ENCODE peak calls at places on chromosome 18, in six cellular contexts. One of them, this sample, is unnamed.

GRCh38 chr18:78818495-78818894 is 161.1 kb upstream of the SALL3 start:
- DNase-seq in sigmoid colon: no peak
- DNase-seq in K562: no peak
- DNase-seq in endothelial cell of umbilical vein: no peak
- DNase-seq in stomach: no peak
- DNase-seq in breast epithelium: no peak
- DNase-seq in this sample: no peak

GRCh38 chr18:6294119-6294784 is 120.5 kb downstream of the L3MBTL4 start:
- DNase-seq in stomach: no peak
- DNase-seq in breast epithelium: no peak
- DNase-seq in sigmoid colon: no peak
- DNase-seq in endothelial cell of umbilical vein: no peak
- DNase-seq in K562: no peak
- DNase-seq in this sample: no peak

GRCh38 chr18:10140461-10140911 is 226.7 kb downstream of the VAPA start:
- DNase-seq in K562: no peak
- DNase-seq in stomach: no peak
- DNase-seq in endothelial cell of umbilical vein: no peak
- DNase-seq in breast epithelium: no peak
- DNase-seq in sigmoid colon: no peak
- DNase-seq in this sample: peak; percentile 74

GRCh38 chr18:47143899-47144485 is 6.3 kb downstream of the HDHD2 start:
- DNase-seq in sigmoid colon: no peak
- DNase-seq in stomach: no peak
- DNase-seq in K562: peak; percentile 51
- DNase-seq in endothelial cell of umbilical vein: no peak
- DNase-seq in breast epithelium: no peak
- DNase-seq in this sample: no peak

GRCh38 chr18:5073026-5073944 is 123.8 kb downstream of the AKAIN1 start:
- DNase-seq in endothelial cell of umbilical vein: peak; percentile 49
- DNase-seq in breast epithelium: no peak
- DNase-seq in sigmoid colon: no peak
- DNase-seq in K562: peak; percentile 52
- DNase-seq in stomach: no peak
- DNase-seq in this sample: no peak

GRCh38 chr18:41850781-41851180 is 104.3 kb upstream of the PIK3C3 start:
- DNase-seq in sigmoid colon: no peak
- DNase-seq in K562: no peak
- DNase-seq in breast epithelium: no peak
- DNase-seq in endothelial cell of umbilical vein: no peak
- DNase-seq in stomach: no peak
- DNase-seq in this sample: no peak

GRCh38 chr18:30927042-30927441 is 115.5 kb downstream of the DSC3 start:
- DNase-seq in sigmoid colon: no peak
- DNase-seq in stomach: no peak
- DNase-seq in endothelial cell of umbilical vein: no peak
- DNase-seq in breast epithelium: no peak
- DNase-seq in K562: no peak
- DNase-seq in this sample: no peak

GRCh38 chr18:37378616-37379015 is 187.0 kb downstream of the CELF4 start:
- DNase-seq in breast epithelium: no peak
- DNase-seq in sigmoid colon: no peak
- DNase-seq in K562: no peak
- DNase-seq in endothelial cell of umbilical vein: no peak
- DNase-seq in stomach: no peak
- DNase-seq in this sample: no peak

GRCh38 chr18:51137051-51137729 is 60.3 kb downstream of the MEX3C start:
- DNase-seq in stomach: no peak
- DNase-seq in sigmoid colon: no peak
- DNase-seq in breast epithelium: no peak
- DNase-seq in K562: no peak
- DNase-seq in endothelial cell of umbilical vein: no peak
- DNase-seq in this sample: no peak

GRCh38 chr18:59556265-59556664 is 141.0 kb downstream of the CCBE1 start:
- DNase-seq in breast epithelium: no peak
- DNase-seq in endothelial cell of umbilical vein: no peak
- DNase-seq in sigmoid colon: no peak
- DNase-seq in stomach: no peak
- DNase-seq in K562: no peak
- DNase-seq in this sample: no peak

GRCh38 chr18:50559750-50560680 is at the start of gene MAPK4:
- DNase-seq in stomach: peak; percentile 67
- DNase-seq in K562: peak; percentile 34
- DNase-seq in sigmoid colon: peak; percentile 71
- DNase-seq in breast epithelium: no peak
- DNase-seq in endothelial cell of umbilical vein: no peak
- DNase-seq in this sample: no peak

GRCh38 chr18:52402814-52403213 is 62.8 kb downstream of the DCC start:
- DNase-seq in endothelial cell of umbilical vein: no peak
- DNase-seq in sigmoid colon: no peak
- DNase-seq in breast epithelium: no peak
- DNase-seq in K562: no peak
- DNase-seq in stomach: no peak
- DNase-seq in this sample: no peak

GRCh38 chr18:51321696-51322095 is 124.2 kb upstream of the MEX3C start:
- DNase-seq in breast epithelium: peak; percentile 81
- DNase-seq in sigmoid colon: no peak
- DNase-seq in endothelial cell of umbilical vein: no peak
- DNase-seq in stomach: no peak
- DNase-seq in K562: no peak
- DNase-seq in this sample: no peak

GRCh38 chr18:60292186-60292585 is 80.4 kb downstream of the MC4R start:
- DNase-seq in breast epithelium: no peak
- DNase-seq in K562: no peak
- DNase-seq in stomach: no peak
- DNase-seq in endothelial cell of umbilical vein: no peak
- DNase-seq in sigmoid colon: no peak
- DNase-seq in this sample: no peak

GRCh38 chr18:39871976-39872375 is 2083.1 kb upstream of the PIK3C3 start:
- DNase-seq in stomach: no peak
- DNase-seq in endothelial cell of umbilical vein: no peak
- DNase-seq in sigmoid colon: no peak
- DNase-seq in K562: no peak
- DNase-seq in breast epithelium: no peak
- DNase-seq in this sample: no peak

GRCh38 chr18:11177382-11177781 is 28.0 kb upstream of the PIEZO2 start:
- DNase-seq in sigmoid colon: no peak
- DNase-seq in endothelial cell of umbilical vein: no peak
- DNase-seq in breast epithelium: no peak
- DNase-seq in K562: no peak
- DNase-seq in stomach: no peak
- DNase-seq in this sample: no peak

GRCh38 chr18:32081881-32082280 is 9.8 kb upstream of the RNF138 start:
- DNase-seq in breast epithelium: no peak
- DNase-seq in stomach: no peak
- DNase-seq in endothelial cell of umbilical vein: peak; percentile 15
- DNase-seq in K562: no peak
- DNase-seq in sigmoid colon: no peak
- DNase-seq in this sample: no peak

GRCh38 chr18:13483316-13484270 is 242.8 kb downstream of the FAM210A start:
- DNase-seq in sigmoid colon: no peak
- DNase-seq in stomach: no peak
- DNase-seq in breast epithelium: no peak
- DNase-seq in K562: no peak
- DNase-seq in endothelial cell of umbilical vein: no peak
- DNase-seq in this sample: no peak

GRCh38 chr18:25764777-25765176 is 325.6 kb downstream of the SS18 start:
- DNase-seq in endothelial cell of umbilical vein: no peak
- DNase-seq in K562: no peak
- DNase-seq in breast epithelium: no peak
- DNase-seq in stomach: no peak
- DNase-seq in sigmoid colon: no peak
- DNase-seq in this sample: no peak

GRCh38 chr18:39037925-39038324 is 1472.3 kb upstream of the CELF4 start:
- DNase-seq in endothelial cell of umbilical vein: no peak
- DNase-seq in K562: no peak
- DNase-seq in stomach: no peak
- DNase-seq in breast epithelium: no peak
- DNase-seq in sigmoid colon: no peak
- DNase-seq in this sample: no peak

GRCh38 chr18:29644276-29644675 is 1398.3 kb downstream of the DSC3 start:
- DNase-seq in endothelial cell of umbilical vein: no peak
- DNase-seq in K562: no peak
- DNase-seq in stomach: no peak
- DNase-seq in breast epithelium: no peak
- DNase-seq in sigmoid colon: no peak
- DNase-seq in this sample: no peak

GRCh38 chr18:830315-830901 is 18.4 kb upstream of the YES1 start:
- DNase-seq in K562: peak; percentile 84
- DNase-seq in stomach: no peak
- DNase-seq in breast epithelium: no peak
- DNase-seq in endothelial cell of umbilical vein: peak; percentile 96
- DNase-seq in sigmoid colon: no peak
- DNase-seq in this sample: no peak

GRCh38 chr18:40813116-40813515 is 1141.9 kb upstream of the PIK3C3 start:
- DNase-seq in stomach: no peak
- DNase-seq in sigmoid colon: no peak
- DNase-seq in K562: no peak
- DNase-seq in endothelial cell of umbilical vein: no peak
- DNase-seq in breast epithelium: no peak
- DNase-seq in this sample: no peak

GRCh38 chr18:30992231-30992630 is 50.3 kb downstream of the DSC3 start:
- DNase-seq in sigmoid colon: no peak
- DNase-seq in breast epithelium: no peak
- DNase-seq in endothelial cell of umbilical vein: no peak
- DNase-seq in stomach: no peak
- DNase-seq in K562: no peak
- DNase-seq in this sample: no peak

GRCh38 chr18:21815101-21815500 is 74.5 kb downstream of the MIB1 start:
- DNase-seq in stomach: no peak
- DNase-seq in breast epithelium: no peak
- DNase-seq in K562: no peak
- DNase-seq in endothelial cell of umbilical vein: no peak
- DNase-seq in sigmoid colon: no peak
- DNase-seq in this sample: no peak
- TF ChIP-seq POLR2AphosphoS5 in stomach: no peak
- TF ChIP-seq POLR2AphosphoS5 in breast epithelium: no peak
- TF ChIP-seq POLR2AphosphoS5 in K562: no peak
- TF ChIP-seq POLR2AphosphoS5 in endothelial cell of umbilical vein: no peak
- TF ChIP-seq POLR2AphosphoS5 in sigmoid colon: no peak
- TF ChIP-seq POLR2AphosphoS5 in this sample: no peak

GRCh38 chr18:48541747-48542108 is 2.9 kb downstream of the CTIF start:
- DNase-seq in sigmoid colon: no peak
- DNase-seq in breast epithelium: no peak
- DNase-seq in endothelial cell of umbilical vein: no peak
- DNase-seq in K562: no peak
- DNase-seq in stomach: no peak
- DNase-seq in this sample: no peak
- H3K4me1 ChIP-seq in sigmoid colon: peaks cover 60% of the 10 kb centered on the region
- H3K4me1 ChIP-seq in breast epithelium: peaks cover 2% of the 10 kb centered on the region
- H3K4me1 ChIP-seq in endothelial cell of umbilical vein: peaks cover 36% of the 10 kb centered on the region
- H3K4me1 ChIP-seq in K562: peaks cover 51% of the 10 kb centered on the region
- H3K4me1 ChIP-seq in stomach: peaks cover 42% of the 10 kb centered on the region
- H3K4me1 ChIP-seq in this sample: peaks cover 51% of the 10 kb centered on the region

GRCh38 chr18:58453913-58454317 is 175.0 kb downstream of the ALPK2 start:
- DNase-seq in breast epithelium: no peak
- DNase-seq in K562: no peak
- DNase-seq in endothelial cell of umbilical vein: no peak
- DNase-seq in sigmoid colon: no peak
- DNase-seq in stomach: no peak
- DNase-seq in this sample: no peak
- TF ChIP-seq CTCF in breast epithelium: no peak
- TF ChIP-seq CTCF in K562: no peak
- TF ChIP-seq CTCF in endothelial cell of umbilical vein: no peak
- TF ChIP-seq CTCF in sigmoid colon: no peak
- TF ChIP-seq CTCF in stomach: no peak
- TF ChIP-seq CTCF in this sample: no peak

GRCh38 chr18:45688113-45688512 is 35.9 kb upstream of the SLC14A1 start:
- DNase-seq in endothelial cell of umbilical vein: no peak
- DNase-seq in K562: no peak
- DNase-seq in breast epithelium: no peak
- DNase-seq in sigmoid colon: no peak
- DNase-seq in stomach: no peak
- DNase-seq in this sample: peak; percentile 58

GRCh38 chr18:45687617-45688016 is 36.4 kb upstream of the SLC14A1 start:
- DNase-seq in sigmoid colon: no peak
- DNase-seq in breast epithelium: no peak
- DNase-seq in endothelial cell of umbilical vein: no peak
- DNase-seq in K562: peak; percentile 76
- DNase-seq in stomach: no peak
- DNase-seq in this sample: no peak

GRCh38 chr18:45688834-45689233 is 35.1 kb upstream of the SLC14A1 start:
- DNase-seq in breast epithelium: no peak
- DNase-seq in sigmoid colon: no peak
- DNase-seq in K562: no peak
- DNase-seq in stomach: no peak
- DNase-seq in endothelial cell of umbilical vein: no peak
- DNase-seq in this sample: no peak

GRCh38 chr18:45689386-45689785 is 34.6 kb upstream of the SLC14A1 start:
- DNase-seq in stomach: no peak
- DNase-seq in endothelial cell of umbilical vein: no peak
- DNase-seq in sigmoid colon: no peak
- DNase-seq in K562: no peak
- DNase-seq in breast epithelium: no peak
- DNase-seq in this sample: no peak

GRCh38 chr18:45686892-45687611 is 36.9 kb upstream of the SLC14A1 start:
- DNase-seq in K562: peak; percentile 61
- DNase-seq in endothelial cell of umbilical vein: no peak
- DNase-seq in stomach: no peak
- DNase-seq in sigmoid colon: no peak
- DNase-seq in breast epithelium: no peak
- DNase-seq in this sample: no peak
- TF ChIP-seq POLR2AphosphoS5 in K562: peak; percentile 23
- TF ChIP-seq POLR2AphosphoS5 in endothelial cell of umbilical vein: no peak
- TF ChIP-seq POLR2AphosphoS5 in stomach: no peak
- TF ChIP-seq POLR2AphosphoS5 in sigmoid colon: no peak
- TF ChIP-seq POLR2AphosphoS5 in breast epithelium: no peak
- TF ChIP-seq POLR2AphosphoS5 in this sample: no peak

DNA sequence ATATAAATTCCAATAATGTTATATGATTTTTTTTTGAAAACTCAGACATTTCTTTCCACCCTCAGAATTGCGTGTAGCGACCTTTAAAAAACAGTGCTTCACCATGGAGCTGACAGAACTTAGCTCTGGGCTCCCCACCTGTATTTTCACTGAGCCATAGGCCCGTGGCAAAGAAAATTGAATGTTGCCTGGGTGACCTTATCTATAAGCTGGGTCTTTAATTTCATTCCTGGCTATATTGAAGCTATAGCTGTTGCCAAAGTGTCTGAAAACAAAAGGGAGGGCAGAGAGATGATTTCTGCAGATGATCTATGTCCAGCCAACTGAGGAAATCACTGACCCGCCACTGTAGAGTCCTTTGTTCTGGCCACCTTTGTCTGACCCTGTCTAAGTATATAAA is 411.7 kb downstream of the PTPRM start:
- DNase-seq in endothelial cell of umbilical vein: no peak
- DNase-seq in stomach: no peak
- DNase-seq in sigmoid colon: no peak
- DNase-seq in K562: no peak
- DNase-seq in breast epithelium: no peak
- DNase-seq in this sample: no peak
- H3K4me1 ChIP-seq in endothelial cell of umbilical vein: no peaks in the 10 kb centered on the region
- H3K4me1 ChIP-seq in stomach: no peaks in the 10 kb centered on the region
- H3K4me1 ChIP-seq in sigmoid colon: no peaks in the 10 kb centered on the region
- H3K4me1 ChIP-seq in K562: no peaks in the 10 kb centered on the region
- H3K4me1 ChIP-seq in breast epithelium: no peaks in the 10 kb centered on the region
- H3K4me1 ChIP-seq in this sample: no peaks in the 10 kb centered on the region

This sample was measured in vagina.